ENCODE peak calls at places on chromosomes 13 and 19, in nine cellular contexts. A is thoracic aorta; B is ascending aorta; P is RWPE1; T is tibial nerve; D is uterus; C is CD4-positive, alpha-beta memory T cell; N is prostate gland; S is CD4-positive, alpha-beta T cell. O is an unnamed sample.

GRCh38 chr19:14404322-14404721 is 14.8 kb downstream of the DDX39A start:
- DNase-seq in A (no peak), B (no peak), P (no peak), T (no peak), D (no peak), C (peak), N (no peak), S (no peak), O (no peak)

GRCh38 chr13:27607125-27607524 is 13.2 kb downstream of the LNX2 start:
- DNase-seq in A (no peak), B (peak), P (peak), T (no peak), D (no peak), C (no peak), N (no peak), S (no peak), O (no peak)

GRCh38 chr19:14394167-14394566 is 12.9 kb downstream of the ADGRE5 start:
- DNase-seq in A (no peak), B (no peak), P (no peak), T (no peak), D (no peak), C (peak), N (no peak), S (no peak), O (no peak)

GRCh38 chr19:8390617-8390981 is 439 bp downstream of the RAB11B start:
- DNase-seq in A (peak), B (peak), P (peak), T (peak), D (peak), C (peak), N (peak), S (peak), O (peak)

GRCh38 chr19:19120308-19121156 is 17.7 kb downstream of the TMEM161A start:
- DNase-seq in A (no peak), B (no peak), P (peak), T (no peak), D (peak), C (no peak), N (no peak), S (no peak), O (no peak)

GRCh38 chr13:51814825-51815650 is 11.1 kb upstream of the DHRS12 start:
- DNase-seq in A (no peak), B (peak), P (peak), T (peak), D (peak), C (peak), N (peak), S (peak), O (no peak)

GRCh38 chr19:5672708-5673459 is 7.4 kb downstream of the MICOS13 start:
- DNase-seq in A (no peak), B (no peak), P (no peak), T (no peak), D (no peak), C (no peak), N (no peak), S (no peak), O (no peak)

GRCh38 chr19:18135712-18136584 is 17.0 kb upstream of the PIK3R2 start:
- DNase-seq in A (no peak), B (no peak), P (no peak), T (no peak), D (no peak), C (no peak), N (no peak), S (no peak), O (no peak)

GRCh38 chr13:50366488-50367174 is 351.4 kb downstream of the KCNRG start:
- DNase-seq in A (no peak), B (no peak), P (no peak), T (no peak), D (no peak), C (no peak), N (no peak), S (no peak), O (no peak)

GRCh38 chr19:18775586-18776287 is 15.4 kb downstream of the COMP start:
- DNase-seq in A (no peak), B (no peak), P (peak), T (no peak), D (no peak), C (no peak), N (no peak), S (no peak), O (no peak)

GRCh38 chr13:22012676-22013075 is 341.8 kb downstream of the FGF9 start:
- DNase-seq in A (no peak), B (no peak), P (no peak), T (no peak), D (no peak), C (no peak), N (no peak), S (no peak), O (no peak)

GRCh38 chr19:3507371-3508120 is 1.4 kb downstream of the FZR1 start:
- DNase-seq in A (no peak), B (no peak), P (no peak), T (no peak), D (no peak), C (peak), N (peak), S (peak), O (no peak)

GRCh38 chr19:29812881-29813275 is 1.1 kb downstream of the CCNE1 start:
- DNase-seq in A (no peak), B (no peak), P (no peak), T (no peak), D (no peak), C (no peak), N (no peak), S (no peak), O (no peak)

GRCh38 chr13:78610381-78610883 is 7.1 kb upstream of the POU4F1 start:
- DNase-seq in A (no peak), B (no peak), P (no peak), T (no peak), D (no peak), C (no peak), N (no peak), S (no peak), O (no peak)

GRCh38 chr13:96935971-96936370 is 58.3 kb downstream of the OXGR1 start:
- DNase-seq in A (no peak), B (no peak), P (no peak), T (no peak), D (no peak), C (no peak), N (no peak), S (no peak), O (no peak)

DNA sequence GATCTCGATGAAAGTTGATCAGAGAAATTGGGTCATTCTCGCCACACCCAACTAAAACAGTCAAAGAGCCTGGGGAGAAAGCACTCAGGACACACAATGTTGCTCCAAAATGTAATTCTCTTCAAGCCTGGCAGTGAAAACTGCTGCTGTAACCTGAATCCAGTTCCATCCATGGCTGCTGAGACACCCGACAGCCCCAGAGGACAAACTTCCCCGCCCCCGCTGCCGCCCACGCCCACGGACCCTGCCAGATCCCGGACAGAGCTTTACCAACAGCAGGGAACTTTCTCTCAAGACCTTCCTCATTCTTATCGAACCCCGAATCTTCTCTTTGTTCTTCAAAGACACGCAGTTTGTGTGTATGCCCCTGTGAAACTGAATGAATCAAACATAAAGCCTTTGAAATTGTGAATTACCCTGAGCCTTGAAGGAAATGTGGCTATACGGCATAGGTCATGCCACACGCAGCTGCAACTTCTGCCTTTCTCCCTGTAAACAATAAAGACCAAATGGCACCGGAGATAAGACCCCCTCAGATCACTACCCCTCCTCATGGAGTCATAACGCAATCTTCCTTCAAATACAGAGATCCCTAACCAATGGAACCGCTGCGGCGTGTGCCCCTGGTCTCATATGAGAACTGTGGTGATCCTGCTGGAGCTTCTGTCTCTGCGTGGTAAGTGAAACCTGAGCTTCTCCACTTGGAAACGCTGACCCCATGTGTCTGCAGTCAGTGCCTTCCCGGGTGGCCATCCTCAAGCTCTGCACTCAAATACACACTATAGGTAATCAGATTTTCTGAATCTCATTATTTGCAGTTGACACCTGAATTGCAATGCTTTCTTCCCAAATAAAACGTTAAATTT is 4.8 kb upstream of the LAMP1 start:
- DNase-seq in A (no peak), B (no peak), P (no peak), T (no peak), D (peak), C (no peak), N (peak), S (no peak), O (no peak)
- H3K27ac ChIP-seq in A (no peak), B (no peak), P (peak), T (no peak), D (no peak), C (no peak), N (peak), S (no peak), O (no peak)

GRCh38 chr13:24274452-24274971 is 34.9 kb upstream of the C1QTNF9 start:
- DNase-seq in A (no peak), B (no peak), P (no peak), T (no peak), D (no peak), C (peak), N (no peak), S (peak), O (no peak)
- H3K27ac ChIP-seq in A (no peak), B (no peak), P (no peak), T (no peak), D (no peak), C (peak), N (no peak), S (peak), O (no peak)

GRCh38 chr19:34306824-34307223 is 52.5 kb downstream of the GARRE1 start:
- DNase-seq in A (no peak), B (peak), P (no peak), T (no peak), D (no peak), C (no peak), N (no peak), S (no peak), O (no peak)
- H3K27ac ChIP-seq in A (peak), B (peak), P (no peak), T (no peak), D (no peak), C (no peak), N (peak), S (no peak), O (no peak)

DNA sequence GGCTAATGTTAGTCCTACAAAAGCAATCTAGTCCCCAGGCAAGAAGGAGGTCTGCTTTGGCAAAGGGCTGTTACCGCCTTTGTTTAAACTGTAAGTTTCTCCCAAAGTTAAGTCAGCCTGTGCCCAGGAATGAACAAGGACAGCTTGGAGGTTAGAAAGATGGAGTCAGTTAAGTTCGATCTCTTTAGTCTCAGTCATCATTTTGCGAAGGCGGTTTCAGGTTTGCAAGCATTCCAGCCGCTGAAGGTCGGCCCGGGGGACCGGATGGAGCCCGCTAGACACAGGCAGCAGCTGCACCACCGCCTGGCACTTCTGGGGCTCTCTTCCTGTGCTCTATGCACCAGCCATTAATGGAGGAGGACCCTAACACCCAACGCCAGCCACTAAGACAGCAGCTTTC is 91.3 kb downstream of the STK24 start:
- DNase-seq in A (no peak), B (no peak), P (no peak), T (no peak), D (no peak), C (no peak), N (no peak), S (no peak), O (no peak)
- H3K27ac ChIP-seq in A (peak), B (peak), P (peak), T (no peak), D (peak), C (peak), N (peak), S (peak), O (peak)

DNA sequence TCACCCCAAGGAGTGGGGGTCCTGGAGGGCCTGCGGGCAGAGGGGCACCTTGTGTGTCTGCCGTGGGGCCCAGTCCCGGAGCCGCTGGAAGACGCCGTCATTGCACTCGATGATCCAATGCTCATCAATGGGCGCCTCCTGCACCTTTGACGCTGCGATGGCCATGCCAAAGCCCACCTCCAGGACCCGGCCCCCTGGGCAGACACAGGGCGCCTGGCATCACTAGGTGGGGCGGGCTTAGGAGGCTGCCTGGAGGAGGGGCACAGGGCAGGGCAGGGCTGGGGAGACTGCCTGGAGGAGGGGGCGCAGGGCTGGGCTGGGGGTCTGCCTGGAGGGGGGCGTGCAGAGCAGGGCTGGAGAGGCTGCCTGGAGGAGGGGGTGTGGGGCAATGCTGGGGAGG is 1.6 kb downstream of the GAMT start:
- DNase-seq in A (no peak), B (no peak), P (no peak), T (no peak), D (no peak), C (no peak), N (no peak), S (no peak), O (no peak)
- H3K27ac ChIP-seq in A (no peak), B (no peak), P (no peak), T (no peak), D (no peak), C (no peak), N (no peak), S (no peak), O (no peak)

DNA sequence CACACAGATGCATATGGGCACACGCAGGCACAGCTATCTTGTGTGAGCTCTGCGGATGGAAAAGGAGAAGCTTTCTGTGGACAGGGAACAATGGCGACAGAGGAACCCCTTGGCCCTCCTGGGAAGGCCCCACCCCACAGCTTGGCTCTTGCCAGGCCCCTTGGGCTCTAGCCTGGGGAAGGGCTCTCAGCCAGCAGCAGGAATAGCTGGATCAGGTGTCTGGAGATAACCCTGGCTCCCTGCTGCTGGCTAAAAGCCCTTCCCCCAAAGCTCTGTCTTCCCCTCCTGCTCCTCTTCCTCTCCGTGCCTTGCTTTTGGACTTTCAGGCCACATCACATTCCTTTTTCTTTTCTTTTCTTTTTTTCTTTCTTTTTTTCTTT is 24.3 kb downstream of the CEBPA start:
- DNase-seq in A (no peak), B (no peak), P (no peak), T (no peak), D (no peak), C (no peak), N (no peak), S (no peak), O (no peak)
- H3K27ac ChIP-seq in A (no peak), B (no peak), P (no peak), T (no peak), D (no peak), C (no peak), N (no peak), S (no peak), O (no peak)

GRCh38 chr19:34664168-34664567 is 12.8 kb downstream of the SCGB2B2 start:
- DNase-seq in A (no peak), B (no peak), P (no peak), T (no peak), D (no peak), C (no peak), N (no peak), S (no peak), O (no peak)

GRCh38 chr19:34666200-34666957 is 10.6 kb downstream of the SCGB2B2 start:
- DNase-seq in A (no peak), B (no peak), P (no peak), T (no peak), D (no peak), C (no peak), N (no peak), S (no peak), O (no peak)

GRCh38 chr19:34664870-34665269 is 12.1 kb downstream of the SCGB2B2 start:
- DNase-seq in A (no peak), B (no peak), P (no peak), T (no peak), D (no peak), C (no peak), N (no peak), S (no peak), O (no peak)

GRCh38 chr19:34661357-34661756 is 15.6 kb downstream of the SCGB2B2 start:
- DNase-seq in A (no peak), B (no peak), P (no peak), T (no peak), D (no peak), C (no peak), N (peak), S (no peak), O (no peak)

DNA sequence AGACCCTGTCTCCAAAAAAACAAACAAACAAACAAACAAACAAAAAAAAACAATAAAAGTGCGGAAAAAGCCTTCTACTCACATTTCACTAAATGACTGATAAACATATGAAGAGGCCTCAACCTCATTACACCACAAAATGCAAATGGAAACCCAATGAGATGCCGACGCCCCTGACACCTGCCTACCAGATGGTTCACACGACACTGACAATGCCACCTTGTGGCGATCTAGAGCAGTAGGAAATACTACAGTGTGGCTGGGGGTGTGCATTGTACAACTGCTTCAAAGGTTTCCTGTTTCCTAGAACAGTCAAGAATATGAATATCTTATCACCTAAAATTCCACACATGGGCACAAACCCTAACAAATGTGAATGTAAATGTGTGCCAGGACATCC is 14.0 kb downstream of the SCGB2B2 start:
- DNase-seq in A (no peak), B (no peak), P (peak), T (no peak), D (no peak), C (peak), N (no peak), S (peak), O (no peak)
- H3K27ac ChIP-seq in A (no peak), B (no peak), P (no peak), T (no peak), D (no peak), C (no peak), N (no peak), S (no peak), O (no peak)

DNA sequence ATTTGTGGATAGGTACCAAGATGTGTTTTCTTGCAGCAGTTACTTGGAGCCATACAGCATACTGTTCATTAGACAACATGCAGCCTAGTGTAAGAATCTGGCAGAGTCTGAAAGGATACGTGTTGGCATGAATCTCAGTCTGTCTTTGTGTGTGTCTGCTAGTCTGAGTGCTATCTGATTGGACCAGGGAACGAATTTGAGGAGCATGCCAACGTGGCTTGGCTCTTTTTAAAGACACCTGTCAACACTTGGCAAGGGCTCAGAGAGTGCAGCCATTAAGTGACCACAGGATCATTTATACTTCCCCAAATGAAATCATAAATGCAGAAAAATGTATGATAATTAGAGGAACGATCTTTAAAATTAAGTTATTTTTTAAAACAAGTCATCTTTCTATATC is 27.6 kb upstream of the ATXN8OS start:
- DNase-seq in A (no peak), B (no peak), P (no peak), T (no peak), D (no peak), C (no peak), N (peak), S (no peak), O (no peak)
- H3K27ac ChIP-seq in A (no peak), B (no peak), P (no peak), T (no peak), D (no peak), C (no peak), N (no peak), S (no peak), O (no peak)

O was measured in epithelial cell of prostate.